ENCODE peak calls at places on chromosomes 6 and 20, in five cellular contexts. One of them, this sample, is unnamed.

GRCh38 chr6:3516094-3516493 is 59.2 kb upstream of the SLC22A23 start:
- DNase-seq in DND-41: no peak
- DNase-seq in pancreas: no peak
- DNase-seq in astrocyte: no peak
- DNase-seq in lower lobe of right lung: no peak
- DNase-seq in this sample: no peak

GRCh38 chr20:58717278-58718091 is 24.9 kb downstream of the NPEPL1 start:
- DNase-seq in DND-41: peak; percentile 6
- DNase-seq in pancreas: no peak
- DNase-seq in astrocyte: no peak
- DNase-seq in lower lobe of right lung: no peak
- DNase-seq in this sample: no peak

GRCh38 chr6:166598441-166599138 is 12.1 kb upstream of the RAMACL start:
- DNase-seq in DND-41: no peak
- DNase-seq in pancreas: no peak
- DNase-seq in astrocyte: peak; percentile 96
- DNase-seq in lower lobe of right lung: no peak
- DNase-seq in this sample: no peak

GRCh38 chr20:36607586-36608387 is 2.2 kb downstream of the RAB5IF start:
- DNase-seq in DND-41: no peak
- DNase-seq in pancreas: no peak
- DNase-seq in astrocyte: no peak
- DNase-seq in lower lobe of right lung: no peak
- DNase-seq in this sample: peak; percentile 57

GRCh38 chr20:62238569-62239277 is 402 bp downstream of the OSBPL2 start:
- DNase-seq in DND-41: peak; percentile 47
- DNase-seq in pancreas: no peak
- DNase-seq in astrocyte: no peak
- DNase-seq in lower lobe of right lung: peak; percentile 63
- DNase-seq in this sample: no peak

GRCh38 chr6:45480697-45481415 is 103.1 kb upstream of the SUPT3H start:
- DNase-seq in DND-41: no peak
- DNase-seq in pancreas: no peak
- DNase-seq in astrocyte: no peak
- DNase-seq in lower lobe of right lung: no peak
- DNase-seq in this sample: no peak

GRCh38 chr6:28867078-28867414 is 56.7 kb downstream of the TRIM27 start:
- DNase-seq in DND-41: no peak
- DNase-seq in pancreas: no peak
- DNase-seq in astrocyte: peak; percentile 12
- DNase-seq in lower lobe of right lung: no peak
- DNase-seq in this sample: no peak

GRCh38 chr6:35810831-35811698 is 5.9 kb downstream of the LHFPL5 start:
- DNase-seq in DND-41: no peak
- DNase-seq in pancreas: no peak
- DNase-seq in astrocyte: peak; percentile 72
- DNase-seq in lower lobe of right lung: no peak
- DNase-seq in this sample: peak; percentile 96

GRCh38 chr6:110432285-110432899 is 17.0 kb upstream of the DDO start:
- DNase-seq in DND-41: no peak
- DNase-seq in pancreas: no peak
- DNase-seq in astrocyte: no peak
- DNase-seq in lower lobe of right lung: no peak
- DNase-seq in this sample: no peak

GRCh38 chr6:34284563-34285545 is 36.0 kb upstream of the SMIM29 start:
- DNase-seq in DND-41: peak; percentile 43
- DNase-seq in pancreas: peak; percentile 46
- DNase-seq in astrocyte: peak; percentile 47
- DNase-seq in lower lobe of right lung: peak; percentile 76
- DNase-seq in this sample: no peak

GRCh38 chr6:119894801-119895200 is 545.2 kb upstream of the MAN1A1 start:
- DNase-seq in DND-41: no peak
- DNase-seq in pancreas: no peak
- DNase-seq in astrocyte: no peak
- DNase-seq in lower lobe of right lung: no peak
- DNase-seq in this sample: no peak

GRCh38 chr20:9514072-9514460 is 324 bp upstream of the LAMP5 start:
- DNase-seq in DND-41: no peak
- DNase-seq in pancreas: no peak
- DNase-seq in astrocyte: no peak
- DNase-seq in lower lobe of right lung: no peak
- DNase-seq in this sample: no peak

GRCh38 chr6:35764238-35764896 is 12.0 kb upstream of the CLPSL2 start:
- DNase-seq in DND-41: no peak
- DNase-seq in pancreas: peak; percentile 36
- DNase-seq in astrocyte: no peak
- DNase-seq in lower lobe of right lung: no peak
- DNase-seq in this sample: no peak

GRCh38 chr6:110233769-110234374 is 53.6 kb downstream of the CDC40 start:
- DNase-seq in DND-41: peak; percentile 13
- DNase-seq in pancreas: no peak
- DNase-seq in astrocyte: peak; percentile 10
- DNase-seq in lower lobe of right lung: no peak
- DNase-seq in this sample: no peak

GRCh38 chr6:170454512-170455285 is 98.4 kb downstream of the PSMB1 start:
- DNase-seq in DND-41: peak; percentile 27
- DNase-seq in pancreas: peak; percentile 8
- DNase-seq in astrocyte: no peak
- DNase-seq in lower lobe of right lung: no peak
- DNase-seq in this sample: no peak

GRCh38 chr6:160992323-160993314 is 1.1 kb downstream of the MAP3K4 start:
- DNase-seq in DND-41: peak; percentile 63
- DNase-seq in pancreas: peak; percentile 48
- DNase-seq in astrocyte: peak; percentile 67
- DNase-seq in lower lobe of right lung: no peak
- DNase-seq in this sample: no peak

GRCh38 chr20:62782893-62783278 is 13.4 kb upstream of the MRGBP start:
- DNase-seq in DND-41: no peak
- DNase-seq in pancreas: no peak
- DNase-seq in astrocyte: no peak
- DNase-seq in lower lobe of right lung: no peak
- DNase-seq in this sample: no peak

GRCh38 chr6:137970368-137970767 is 103.3 kb downstream of the TNFAIP3 start:
- DNase-seq in DND-41: no peak
- DNase-seq in pancreas: no peak
- DNase-seq in astrocyte: no peak
- DNase-seq in lower lobe of right lung: no peak
- DNase-seq in this sample: no peak

GRCh38 chr6:156402628-156403027 is 374.6 kb upstream of the ARID1B start:
- DNase-seq in DND-41: no peak
- DNase-seq in pancreas: no peak
- DNase-seq in astrocyte: no peak
- DNase-seq in lower lobe of right lung: no peak
- DNase-seq in this sample: no peak

GRCh38 chr6:5115168-5115567 is 30.0 kb downstream of the PPP1R3G start:
- DNase-seq in DND-41: no peak
- DNase-seq in pancreas: no peak
- DNase-seq in astrocyte: no peak
- DNase-seq in lower lobe of right lung: no peak
- DNase-seq in this sample: no peak
- H3K27ac ChIP-seq in DND-41: no peak overlapping the region
- H3K27ac ChIP-seq in pancreas: no peak overlapping the region
- H3K27ac ChIP-seq in astrocyte: no peak overlapping the region
- H3K27ac ChIP-seq in lower lobe of right lung: no peak overlapping the region
- H3K27ac ChIP-seq in this sample: no peak overlapping the region

GRCh38 chr20:1469925-1470571 is 3.4 kb upstream of the NSFL1C start:
- DNase-seq in DND-41: peak; percentile 39
- DNase-seq in pancreas: peak; percentile 91
- DNase-seq in astrocyte: peak; percentile 99
- DNase-seq in lower lobe of right lung: peak; percentile 81
- DNase-seq in this sample: peak; percentile 95
- H3K27ac ChIP-seq in DND-41: no peak overlapping the region
- H3K27ac ChIP-seq in pancreas: peak overlapping the region; percentile 79
- H3K27ac ChIP-seq in astrocyte: peak overlapping the region; percentile 98
- H3K27ac ChIP-seq in lower lobe of right lung: peak overlapping the region; percentile 4
- H3K27ac ChIP-seq in this sample: peak overlapping the region; percentile 76

GRCh38 chr6:158068893-158069799 is 87.5 kb downstream of the SYNJ2 start:
- DNase-seq in DND-41: no peak
- DNase-seq in pancreas: no peak
- DNase-seq in astrocyte: peak; percentile 68
- DNase-seq in lower lobe of right lung: peak; percentile 78
- DNase-seq in this sample: no peak
- H3K27ac ChIP-seq in DND-41: no peak overlapping the region
- H3K27ac ChIP-seq in pancreas: peak overlapping the region; percentile 67
- H3K27ac ChIP-seq in astrocyte: peak overlapping the region; percentile 97
- H3K27ac ChIP-seq in lower lobe of right lung: peak overlapping the region; percentile 24
- H3K27ac ChIP-seq in this sample: peak overlapping the region; percentile 74

GRCh38 chr6:70059047-70059719 is 192.8 kb downstream of the COL19A1 start:
- DNase-seq in DND-41: no peak
- DNase-seq in pancreas: no peak
- DNase-seq in astrocyte: no peak
- DNase-seq in lower lobe of right lung: no peak
- DNase-seq in this sample: no peak
- H3K27ac ChIP-seq in DND-41: no peak overlapping the region
- H3K27ac ChIP-seq in pancreas: no peak overlapping the region
- H3K27ac ChIP-seq in astrocyte: no peak overlapping the region
- H3K27ac ChIP-seq in lower lobe of right lung: no peak overlapping the region
- H3K27ac ChIP-seq in this sample: no peak overlapping the region

GRCh38 chr6:150753404-150754184 is 111.9 kb upstream of the MTHFD1L start:
- DNase-seq in DND-41: no peak
- DNase-seq in pancreas: no peak
- DNase-seq in astrocyte: no peak
- DNase-seq in lower lobe of right lung: no peak
- DNase-seq in this sample: no peak

GRCh38 chr6:150755042-150755441 is 110.5 kb upstream of the MTHFD1L start:
- DNase-seq in DND-41: no peak
- DNase-seq in pancreas: no peak
- DNase-seq in astrocyte: no peak
- DNase-seq in lower lobe of right lung: no peak
- DNase-seq in this sample: no peak

GRCh38 chr6:150755524-150755923 is 110.0 kb upstream of the MTHFD1L start:
- DNase-seq in DND-41: no peak
- DNase-seq in pancreas: no peak
- DNase-seq in astrocyte: no peak
- DNase-seq in lower lobe of right lung: no peak
- DNase-seq in this sample: no peak

GRCh38 chr6:150751296-150751695 is 114.2 kb upstream of the MTHFD1L start:
- DNase-seq in DND-41: no peak
- DNase-seq in pancreas: no peak
- DNase-seq in astrocyte: peak; percentile 77
- DNase-seq in lower lobe of right lung: no peak
- DNase-seq in this sample: peak; percentile 29

DNA sequence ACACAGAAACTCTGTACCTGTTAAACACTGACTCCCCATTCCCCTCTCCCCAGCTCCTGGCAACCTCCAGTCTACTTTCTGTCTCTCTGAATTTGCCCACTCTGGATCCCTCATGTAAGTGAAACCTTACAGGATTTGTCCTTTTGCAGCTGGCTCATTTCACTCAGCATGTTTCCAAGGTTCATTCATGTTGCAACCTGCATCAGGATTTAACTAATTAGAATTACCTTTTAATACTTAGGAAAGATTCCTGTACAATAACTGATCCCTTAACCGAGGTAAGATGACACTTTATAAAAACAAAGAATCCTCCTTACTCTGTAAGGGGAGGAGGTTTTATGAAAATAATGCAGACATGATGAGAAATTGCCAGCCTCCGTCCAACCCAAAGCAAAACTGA is 113.1 kb upstream of the MTHFD1L start:
- DNase-seq in DND-41: no peak
- DNase-seq in pancreas: no peak
- DNase-seq in astrocyte: no peak
- DNase-seq in lower lobe of right lung: no peak
- DNase-seq in this sample: no peak
- H3K27ac ChIP-seq in DND-41: no peak overlapping the region
- H3K27ac ChIP-seq in pancreas: no peak overlapping the region
- H3K27ac ChIP-seq in astrocyte: no peak overlapping the region
- H3K27ac ChIP-seq in lower lobe of right lung: no peak overlapping the region
- H3K27ac ChIP-seq in this sample: peak overlapping the region; percentile 62